ENCODE peak calls at places on chromosomes 7 and 10, in six cellular contexts. V is H9, E is IMR-90, P is H1, Q is mesenchymal stem cell, L is trophoblast cell. X is an unnamed sample. For H3K9me3, the result is how much of the 10 kb centered on the place peaks cover.

GRCh38 chr10:8396675-8397074 is 342.2 kb downstream of the GATA3 start:
- DNase-seq in V (no peak), E (peak), P (no peak), Q (no peak), L (peak), X (no peak)

GRCh38 chr10:29181936-29182335 is 106.9 kb upstream of the LYZL1 start:
- DNase-seq in V (no peak), E (peak), P (no peak), Q (no peak), L (peak), X (no peak)

GRCh38 chr10:123356101-123356500 is 201.9 kb downstream of the BUB3 start:
- DNase-seq in V (no peak), E (no peak), P (no peak), Q (no peak), L (no peak), X (no peak)

GRCh38 chr7:20798081-20798693 is 11.5 kb upstream of the SP8 start:
- DNase-seq in V (peak), E (no peak), P (peak), Q (peak), L (peak), X (peak)

GRCh38 chr7:123329988-123330643 is 130.3 kb upstream of the SLC13A1 start:
- DNase-seq in V (peak), E (no peak), P (no peak), Q (no peak), L (no peak), X (no peak)

GRCh38 chr7:107659666-107660065 is 962 bp upstream of the SLC26A4 start:
- DNase-seq in V (no peak), E (peak), P (no peak), Q (peak), L (peak), X (no peak)

GRCh38 chr7:27972272-27972671 is 208.3 kb downstream of the JAZF1 start:
- DNase-seq in V (no peak), E (no peak), P (no peak), Q (no peak), L (no peak), X (no peak)

GRCh38 chr7:471866-472639 is 47.6 kb downstream of the PDGFA start:
- DNase-seq in V (no peak), E (peak), P (peak), Q (peak), L (peak), X (no peak)

GRCh38 chr10:114431414-114431767 is 27.1 kb upstream of the AFAP1L2 start:
- DNase-seq in V (no peak), E (no peak), P (no peak), Q (no peak), L (no peak), X (no peak)

GRCh38 chr10:7572435-7572834 is 94.3 kb downstream of the ITIH5 start:
- DNase-seq in V (no peak), E (no peak), P (no peak), Q (peak), L (no peak), X (no peak)

GRCh38 chr10:27744478-27745379 is 890 bp downstream of the MKX start:
- DNase-seq in V (peak), E (peak), P (peak), Q (peak), L (peak), X (no peak)

GRCh38 chr10:117677239-117677638 is 134.7 kb downstream of the EMX2 start:
- DNase-seq in V (peak), E (no peak), P (no peak), Q (no peak), L (peak), X (no peak)
- H2AFZ ChIP-seq in V (no peak), E (no peak), P (no peak), Q (no peak), L (no peak), X (no peak)

GRCh38 chr10:76582536-76582935 is 1055.1 kb downstream of the KCNMA1 start:
- DNase-seq in V (no peak), E (peak), P (no peak), Q (peak), L (peak), X (no peak)
- H3K9me3 ChIP-seq in V (under half), E (under half), P (under half), Q (under half), L (under half), X (under half)

DNA sequence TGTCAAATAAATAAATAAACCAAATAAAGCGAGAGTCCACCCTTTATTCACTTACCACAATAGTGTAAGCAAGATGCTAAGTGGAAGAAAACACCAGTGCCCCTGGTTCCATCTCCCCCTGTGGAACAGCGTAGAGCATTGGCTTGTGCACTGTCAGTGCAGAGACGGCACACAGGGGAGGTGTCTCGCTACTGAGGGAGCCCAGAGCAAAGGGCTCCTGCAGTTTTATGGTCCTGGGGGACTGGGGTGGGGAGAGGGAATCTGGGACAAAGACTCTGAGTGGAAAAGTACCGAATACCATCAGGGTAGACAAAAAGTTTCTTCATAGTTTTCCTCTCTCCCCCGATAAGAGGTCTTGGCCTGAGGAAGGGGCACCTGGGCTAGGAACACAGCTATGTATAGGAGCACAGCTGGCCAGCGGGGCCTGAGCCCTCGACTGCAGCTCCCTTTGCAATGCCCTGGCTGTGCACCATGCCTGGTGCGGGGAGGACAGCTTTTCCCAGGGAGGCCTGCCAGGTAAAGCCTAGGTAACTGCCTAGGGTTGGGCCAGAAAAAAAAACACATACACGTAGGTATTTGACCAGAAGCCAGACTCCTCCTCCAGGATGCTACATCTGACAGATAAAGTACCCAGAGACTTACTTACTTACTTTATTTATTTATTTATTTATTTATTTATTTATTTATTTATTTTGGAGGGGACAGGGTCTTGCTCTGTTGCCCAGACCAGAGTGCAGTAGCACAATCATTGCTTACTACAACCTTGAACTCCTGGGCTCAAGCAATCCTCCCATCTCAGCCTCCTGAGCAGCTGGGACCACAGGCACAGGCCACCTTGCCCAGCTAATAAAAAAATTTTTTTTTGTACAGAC is 88.8 kb upstream of the KIF5B start:
- DNase-seq in V (no peak), E (no peak), P (no peak), Q (no peak), L (no peak), X (no peak)
- H3K4ac ChIP-seq in V (no peak), E (no peak), P (no peak), Q (no peak), L (no peak), X (no peak)

DNA sequence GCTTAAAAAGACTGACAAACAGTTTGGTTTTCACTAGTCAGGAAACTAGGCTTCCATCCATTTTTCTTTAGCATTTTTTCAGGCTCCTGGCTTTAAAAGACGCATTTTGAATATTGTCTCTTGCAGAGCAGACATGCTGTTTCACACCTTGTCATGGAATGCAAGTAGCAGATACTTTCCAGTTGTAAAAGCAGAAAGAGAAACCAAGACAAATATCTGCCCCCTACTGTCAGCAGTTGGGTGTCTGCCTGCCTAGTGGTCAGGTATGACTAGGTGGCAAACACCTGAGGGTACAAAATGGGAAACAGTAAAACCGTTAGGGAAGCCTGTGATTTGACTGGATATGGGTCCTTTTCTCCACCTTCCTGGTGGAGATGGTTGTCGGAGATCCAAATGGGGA is 139.8 kb downstream of the CCDC71L start:
- DNase-seq in V (peak), E (no peak), P (no peak), Q (no peak), L (peak), X (no peak)
- H2AFZ ChIP-seq in V (no peak), E (no peak), P (peak), Q (no peak), L (no peak), X (no peak)

X was measured in neuronal stem cell.